ENCODE peak calls at places on chromosomes 7 and 10, in four cellular contexts. U is cardiac muscle cell, P is MM.1S, X is AG04450. Q is an unnamed sample.

GRCh38 chr10:132036887-132037675 is 28.7 kb upstream of the JAKMIP3 start:
- DNase-seq in U (peak), P (no peak), X (no peak), Q (no peak)

GRCh38 chr7:71636329-71636728 is 504.4 kb downstream of the GALNT17 start:
- DNase-seq in U (no peak), P (no peak), X (no peak), Q (no peak)

GRCh38 chr10:24444337-24444736 is 235.4 kb downstream of the KIAA1217 start:
- DNase-seq in U (no peak), P (no peak), X (no peak), Q (no peak)

GRCh38 chr7:25720427-25720826 is 431.6 kb upstream of the NFE2L3 start:
- DNase-seq in U (no peak), P (no peak), X (no peak), Q (no peak)

GRCh38 chr10:12720217-12720981 is 281.1 kb downstream of the CCDC3 start:
- DNase-seq in U (no peak), P (no peak), X (peak), Q (no peak)

GRCh38 chr7:2798669-2799068 is 45.4 kb downstream of the GNA12 start:
- DNase-seq in U (no peak), P (no peak), X (no peak), Q (no peak)

GRCh38 chr10:109926141-109926745 is 2.9 kb upstream of the XPNPEP1 start:
- DNase-seq in U (no peak), P (no peak), X (no peak), Q (no peak)

GRCh38 chr10:132971448-132972148 is 29.2 kb upstream of the CFAP46 start:
- DNase-seq in U (peak), P (no peak), X (no peak), Q (no peak)

GRCh38 chr7:44473295-44473694 is 17.2 kb downstream of the NUDCD3 start:
- DNase-seq in U (no peak), P (no peak), X (no peak), Q (no peak)

DNA sequence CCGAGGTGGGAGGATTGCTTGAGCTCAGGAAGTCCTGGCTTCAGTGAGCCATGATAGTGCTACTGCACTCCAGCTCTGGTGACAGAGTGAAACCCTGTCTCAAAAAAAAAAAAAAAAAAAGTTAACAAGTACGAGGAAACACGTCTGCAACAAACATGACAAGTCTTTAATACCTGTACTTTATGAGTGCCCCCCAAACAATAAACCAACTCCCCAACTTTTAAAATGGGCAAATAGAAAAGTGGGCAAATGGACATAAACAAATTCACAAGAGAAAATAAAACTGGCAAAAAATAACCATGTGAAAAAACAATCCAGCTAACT is 1.5 kb upstream of the REPIN1 start:
- DNase-seq in U (no peak), P (peak), X (no peak), Q (no peak)
- H3K27ac ChIP-seq in U (no peak), P (peak), X (no peak), Q (no peak)

GRCh38 chr7:111094387-111094786 is 3.5 kb downstream of the LRRN3 start:
- DNase-seq in U (no peak), P (no peak), X (no peak), Q (no peak)
- H3K4me3 ChIP-seq in U (peak), P (no peak), X (no peak), Q (no peak)

GRCh38 chr7:148472406-148472805 is 118.2 kb upstream of the C7orf33 start:
- DNase-seq in U (no peak), P (no peak), X (no peak), Q (no peak)

GRCh38 chr7:148474421-148474820 is 116.1 kb upstream of the C7orf33 start:
- DNase-seq in U (no peak), P (no peak), X (no peak), Q (no peak)

GRCh38 chr7:148478551-148478950 is 112.0 kb upstream of the C7orf33 start:
- DNase-seq in U (no peak), P (no peak), X (no peak), Q (no peak)

DNA sequence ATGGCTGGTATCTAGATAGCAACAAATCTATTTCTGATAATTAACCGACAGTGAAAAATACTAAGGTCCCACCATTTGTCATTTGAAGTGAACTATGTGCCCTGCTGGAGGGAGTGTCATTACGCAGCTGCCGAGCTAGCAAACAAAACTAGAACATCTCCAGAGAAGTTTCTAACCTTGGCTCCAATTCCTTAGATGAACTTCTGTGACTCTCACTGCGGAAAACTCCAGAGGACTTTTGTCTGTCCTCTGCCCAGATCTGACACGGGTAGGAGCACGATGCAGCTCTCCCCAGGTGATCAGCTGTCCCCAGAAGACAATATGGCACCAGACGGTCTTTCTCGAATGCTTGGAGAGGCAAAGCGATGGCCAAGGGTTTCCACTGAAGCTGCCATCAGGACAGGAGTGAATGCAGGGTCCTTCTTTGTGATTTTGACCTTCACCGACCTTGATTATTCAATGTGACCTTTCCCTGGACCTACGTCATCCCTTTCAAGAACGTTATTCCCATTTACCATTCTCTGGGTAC is 116.8 kb upstream of the C7orf33 start:
- DNase-seq in U (no peak), P (no peak), X (no peak), Q (no peak)
- H3K27ac ChIP-seq in U (no peak), P (no peak), X (no peak), Q (no peak)

GRCh38 chr7:151736403-151736909 is 140.5 kb downstream of the PRKAG2 start:
- DNase-seq in U (peak), P (no peak), X (peak), Q (no peak)
- H3K4me3 ChIP-seq in U (peak), P (no peak), X (peak), Q (no peak)

Q was measured in effector memory CD4-positive, alpha-beta T cell.